ENCODE peak calls at places on chromosome 18, in ten cellular contexts. O is K562; B is pancreas; T is endodermal cell; F is upper lobe of left lung; G is spleen; C is neural progenitor cell; W is kidney; Y is CD8-positive, alpha-beta memory T cell; E is heart left ventricle. D is an unnamed sample.

GRCh38 chr18:48861181-48861715 is 89.5 kb downstream of the SMAD7 start:
- DNase-seq in B (no peak), C (peak; percentile 36), G (peak; percentile 61), Y (no peak), T (peak; percentile 76), O (no peak), W (peak; percentile 57), E (no peak), F (no peak), D (no peak)

GRCh38 chr18:77178559-77178958 is 46.0 kb upstream of the MBP start:
- DNase-seq in Y (no peak), F (no peak), G (no peak), T (no peak), C (no peak), B (no peak), O (no peak), W (no peak), E (no peak), D (no peak)

GRCh38 chr18:67672142-67672541 is 155.6 kb upstream of the DSEL start:
- DNase-seq in E (no peak), F (no peak), G (no peak), B (no peak), W (no peak), Y (no peak), C (no peak), O (no peak), T (no peak), D (no peak)

GRCh38 chr18:12336887-12337286 is 28.8 kb downstream of the TUBB6 start:
- DNase-seq in G (no peak), C (no peak), O (no peak), E (no peak), Y (no peak), B (no peak), W (no peak), F (no peak), T (peak; percentile 70), D (peak; percentile 52)

GRCh38 chr18:64178860-64179259 is 30.0 kb upstream of the LINC00305 start:
- DNase-seq in E (no peak), B (no peak), Y (no peak), F (no peak), O (no peak), G (no peak), W (no peak), C (no peak), T (no peak), D (no peak)

GRCh38 chr18:27685807-27686412 is 491.0 kb downstream of the CDH2 start:
- DNase-seq in O (no peak), T (peak; percentile 66), B (no peak), G (no peak), Y (no peak), F (no peak), W (no peak), C (peak; percentile 47), E (no peak), D (peak; percentile 9)

GRCh38 chr18:75496151-75496550 is 68.6 kb upstream of the SMIM21 start:
- DNase-seq in O (no peak), W (no peak), F (no peak), B (no peak), G (no peak), Y (no peak), C (no peak), E (no peak), T (no peak), D (no peak)

GRCh38 chr18:13272411-13272810 is 53.9 kb downstream of the LDLRAD4 start:
- DNase-seq in C (no peak), O (no peak), Y (no peak), F (no peak), B (no peak), T (peak; percentile 41), W (peak; percentile 65), G (no peak), E (peak; percentile 48), D (no peak)

GRCh38 chr18:59303656-59304055 is 14.8 kb downstream of the CPLX4 start:
- DNase-seq in O (no peak), B (no peak), Y (no peak), E (no peak), F (no peak), G (no peak), C (no peak), W (no peak), T (no peak), D (no peak)

GRCh38 chr18:13611058-13611615 is 115.2 kb downstream of the FAM210A start:
- DNase-seq in B (no peak), W (no peak), C (peak; percentile 51), Y (peak; percentile 43), G (peak; percentile 74), E (peak; percentile 75), O (no peak), T (peak; percentile 58), F (peak; percentile 71), D (no peak)

GRCh38 chr18:28048612-28049011 is 128.3 kb downstream of the CDH2 start:
- DNase-seq in T (no peak), O (no peak), Y (no peak), E (no peak), F (no peak), G (no peak), W (no peak), B (no peak), C (no peak), D (no peak)

GRCh38 chr18:28176933-28177827 is at the start of gene CDH2:
- DNase-seq in O (no peak), W (peak; percentile 78), F (peak; percentile 84), B (no peak), E (peak; percentile 69), C (peak; percentile 95), G (peak; percentile 83), T (peak; percentile 95), Y (no peak), D (no peak)

GRCh38 chr18:23237524-23238151 is 102.4 kb downstream of the CABLES1 start:
- DNase-seq in C (peak; percentile 50), O (peak; percentile 33), F (peak; percentile 85), Y (peak; percentile 21), B (no peak), G (peak; percentile 86), T (peak; percentile 77), W (peak; percentile 88), E (peak; percentile 56), D (peak; percentile 76)

GRCh38 chr18:37085362-37085761 is 256.4 kb downstream of the KIAA1328 start:
- DNase-seq in Y (no peak), C (no peak), B (no peak), E (no peak), W (no peak), F (no peak), O (no peak), T (no peak), G (no peak), D (no peak)

DNA sequence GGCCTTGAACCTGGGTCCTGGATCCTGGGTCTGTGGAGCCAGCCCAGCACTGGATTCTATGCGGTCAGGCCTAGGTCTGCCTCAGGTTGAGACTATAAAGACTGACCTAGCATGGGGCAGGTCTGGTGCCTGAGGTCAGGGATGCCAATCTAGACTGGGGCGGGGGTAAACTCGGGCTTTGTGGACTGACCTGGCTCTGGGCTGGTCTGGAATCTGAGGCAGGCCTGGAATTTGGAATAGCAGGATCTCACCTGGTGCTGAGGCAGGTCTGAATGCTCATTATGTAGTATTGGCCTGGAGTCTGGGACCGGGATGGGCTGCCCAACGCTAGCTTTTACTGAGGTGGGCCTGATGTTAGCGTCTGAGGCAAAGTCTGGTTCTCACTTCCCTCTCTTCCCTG is 256.0 kb downstream of the KIAA1328 start:
- DNase-seq in T (peak; percentile 86), W (peak; percentile 41), F (no peak), E (no peak), G (no peak), C (peak; percentile 1), B (no peak), O (no peak), Y (no peak), D (no peak)
- H3K4me1 ChIP-seq in T (no peaks in the 10 kb centered on the region), W (no peaks in the 10 kb centered on the region), F (no peaks in the 10 kb centered on the region), E (no peaks in the 10 kb centered on the region), G (no peaks in the 10 kb centered on the region), C (no peaks in the 10 kb centered on the region), B (no peaks in the 10 kb centered on the region), O (no peaks in the 10 kb centered on the region), Y (no peaks in the 10 kb centered on the region), D (no peaks in the 10 kb centered on the region)

GRCh38 chr18:51516478-51517038 is 319.1 kb upstream of the MEX3C start:
- DNase-seq in O (no peak), W (no peak), T (no peak), E (no peak), G (no peak), F (no peak), C (no peak), Y (no peak), B (no peak), D (no peak)
- H3K27ac ChIP-seq in O (no peak overlapping the region), W (no peak overlapping the region), T (no peak overlapping the region), E (no peak overlapping the region), G (no peak overlapping the region), F (no peak overlapping the region), C (no peak overlapping the region), Y (no peak overlapping the region), B (no peak overlapping the region), D (no peak overlapping the region)

GRCh38 chr18:21604711-21605110 is 4.2 kb upstream of the ESCO1 start:
- DNase-seq in W (no peak), Y (no peak), T (no peak), B (no peak), G (no peak), F (no peak), E (no peak), C (no peak), O (no peak), D (peak; percentile 13)
- H3K4me3 ChIP-seq in W (no peak overlapping the region), Y (no peak overlapping the region), T (no peak overlapping the region), B (no peak overlapping the region), G (no peak overlapping the region), F (peak overlapping the region; percentile 5), E (no peak overlapping the region), C (no peak overlapping the region), O (no peak overlapping the region), D (no peak overlapping the region)

GRCh38 chr18:79388043-79388442 is 7.7 kb upstream of the NFATC1 start:
- DNase-seq in F (no peak), B (no peak), Y (no peak), C (no peak), E (no peak), G (no peak), T (peak; percentile 36), W (peak; percentile 68), O (no peak), D (no peak)

GRCh38 chr18:79385749-79386341 is 9.9 kb upstream of the NFATC1 start:
- DNase-seq in W (peak; percentile 61), B (no peak), T (peak; percentile 42), O (no peak), E (no peak), G (peak; percentile 63), F (peak; percentile 63), C (no peak), Y (no peak), D (no peak)

GRCh38 chr18:79386547-79386946 is 9.2 kb upstream of the NFATC1 start:
- DNase-seq in O (no peak), F (peak; percentile 51), E (no peak), B (no peak), G (peak; percentile 71), C (no peak), T (peak; percentile 35), Y (no peak), W (peak; percentile 65), D (no peak)

GRCh38 chr18:79387214-79387613 is 8.5 kb upstream of the NFATC1 start:
- DNase-seq in E (no peak), W (no peak), G (no peak), F (no peak), B (no peak), T (peak; percentile 33), Y (no peak), C (no peak), O (no peak), D (no peak)

DNA sequence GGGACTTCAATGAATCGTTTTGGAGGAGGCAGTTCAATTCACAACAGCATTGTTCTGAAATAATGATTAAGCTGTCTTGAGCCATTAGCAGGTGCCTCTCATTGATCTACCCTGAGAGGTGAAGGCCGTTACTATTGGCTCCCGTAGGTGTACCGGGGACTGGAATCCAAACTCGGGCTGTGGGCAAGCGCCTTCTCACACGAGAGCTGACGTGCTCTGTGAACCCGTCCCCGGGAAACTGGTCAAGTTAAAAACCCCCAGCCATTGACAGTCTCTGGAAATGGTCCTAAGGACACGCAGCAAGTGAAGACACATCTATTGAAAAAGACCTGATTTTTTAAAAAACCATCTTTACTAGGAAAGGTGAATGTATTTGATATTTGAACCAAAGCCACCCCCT is 8.1 kb upstream of the NFATC1 start:
- DNase-seq in T (peak; percentile 33), E (no peak), Y (no peak), O (no peak), F (no peak), W (no peak), G (no peak), B (no peak), C (no peak), D (no peak)
- H3K4me1 ChIP-seq in T (peaks cover 6% of the 10 kb centered on the region), E (no peaks in the 10 kb centered on the region), Y (peaks cover 3% of the 10 kb centered on the region), O (peaks cover 7% of the 10 kb centered on the region), F (no peaks in the 10 kb centered on the region), W (no peaks in the 10 kb centered on the region), G (peaks cover 25% of the 10 kb centered on the region), B (no peaks in the 10 kb centered on the region), C (no peaks in the 10 kb centered on the region), D (no peaks in the 10 kb centered on the region)